ENCODE peak calls at places on chromosomes 7 and 10, in eight cellular contexts. U is psoas muscle; T is CD4-positive, CD25-positive, alpha-beta regulatory T cell; I is tibial artery; N is right lobe of liver; V is suprapubic skin; P is ovary; H is heart right ventricle. C is an unnamed sample.
A peak's percentile ranks its signal among the peaks of the same experiment; 100 is the strongest.

GRCh38 chr10:70007116-70007820 is 45.4 kb upstream of the MACROH2A2 start:
- DNase-seq in U (no peak), T (no peak), V (no peak), H (no peak), P (no peak), I (no peak), N (no peak), C (no peak)

GRCh38 chr10:53997953-53998352 is 803.1 kb downstream of the PCDH15 start:
- DNase-seq in T (no peak), U (no peak), V (no peak), H (no peak), P (no peak), N (no peak), I (no peak), C (no peak)

GRCh38 chr10:80313523-80313922 is 24.1 kb upstream of the MAT1A start:
- DNase-seq in V (peak; percentile 63), P (no peak), N (no peak), I (no peak), T (no peak), U (no peak), H (no peak), C (no peak)

GRCh38 chr10:80702143-80702542 is 164.4 kb downstream of the SH2D4B start:
- DNase-seq in V (no peak), U (no peak), I (no peak), P (no peak), N (no peak), T (no peak), H (peak; percentile 42), C (no peak)

GRCh38 chr7:157335991-157336382 is 817 bp upstream of the DNAJB6 start:
- DNase-seq in N (peak; percentile 25), T (no peak), I (no peak), V (no peak), U (no peak), P (peak; percentile 33), H (no peak), C (no peak)

GRCh38 chr7:30893357-30893756 is 18.3 kb upstream of the AQP1 start:
- DNase-seq in U (no peak), I (peak; percentile 70), H (peak; percentile 65), V (no peak), N (peak; percentile 71), T (no peak), P (no peak), C (no peak)

GRCh38 chr10:73859441-73860049 is 14.8 kb downstream of the CAMK2G start:
- DNase-seq in P (no peak), T (peak; percentile 38), I (no peak), V (no peak), H (no peak), N (no peak), U (no peak), C (no peak)

GRCh38 chr10:50615654-50616053 is 8.1 kb downstream of the SGMS1 start:
- DNase-seq in P (no peak), N (no peak), T (no peak), H (no peak), V (no peak), I (no peak), U (no peak), C (no peak)

GRCh38 chr7:139571190-139571589 is 47.7 kb downstream of the CLEC2L start:
- DNase-seq in P (no peak), V (peak; percentile 65), N (no peak), T (no peak), H (no peak), I (no peak), U (no peak), C (no peak)

GRCh38 chr10:92768104-92768503 is 78.3 kb downstream of the HHEX start:
- DNase-seq in T (no peak), P (no peak), V (no peak), U (no peak), N (no peak), I (no peak), H (no peak), C (no peak)

GRCh38 chr10:100370561-100370975 is 23.5 kb downstream of the SCD start:
- DNase-seq in V (no peak), P (no peak), T (no peak), I (peak; percentile 38), N (peak; percentile 43), U (no peak), H (no peak), C (no peak)

GRCh38 chr7:102258749-102259107 is 27.9 kb upstream of the SH2B2 start:
- DNase-seq in U (no peak), N (no peak), H (no peak), I (no peak), V (no peak), T (no peak), P (no peak), C (no peak)

GRCh38 chr10:130138479-130138866 is 2.3 kb downstream of the GLRX3 start:
- DNase-seq in U (no peak), V (no peak), I (no peak), P (no peak), N (no peak), T (peak; percentile 24), H (no peak), C (no peak)

GRCh38 chr10:34626158-34626557 is 188.9 kb downstream of the PARD3 start:
- DNase-seq in U (no peak), T (no peak), N (no peak), H (no peak), V (no peak), I (no peak), P (no peak), C (no peak)

GRCh38 chr10:78765726-78766335 is 302.9 kb upstream of the ZMIZ1 start:
- DNase-seq in N (no peak), H (no peak), P (no peak), I (no peak), V (peak; percentile 41), T (no peak), U (no peak), C (peak; percentile 26)

GRCh38 chr10:74244807-74245206 is 93.8 kb downstream of the ADK start:
- DNase-seq in N (no peak), P (no peak), H (no peak), V (no peak), U (no peak), I (no peak), T (no peak), C (no peak)

GRCh38 chr7:22114440-22114981 is 168.8 kb upstream of the CDCA7L start:
- DNase-seq in T (no peak), I (no peak), P (no peak), N (no peak), U (no peak), V (no peak), H (no peak), C (no peak)

GRCh38 chr10:130003787-130004613 is 39.9 kb upstream of the EBF3 start:
- DNase-seq in I (no peak), V (peak; percentile 54), N (no peak), U (no peak), P (no peak), H (no peak), T (no peak), C (no peak)

GRCh38 chr10:14904316-14904732 is 25.7 kb downstream of the SUV39H2 start:
- DNase-seq in H (no peak), P (no peak), I (no peak), U (no peak), V (no peak), T (peak; percentile 61), N (no peak), C (no peak)

GRCh38 chr7:111029141-111029572 is 61.8 kb upstream of the LRRN3 start:
- DNase-seq in U (no peak), I (no peak), T (no peak), P (no peak), V (no peak), N (no peak), H (no peak), C (no peak)
- H3K4me1 ChIP-seq in U (peaks cover 11% of the 10 kb centered on the region), I (peaks cover 20% of the 10 kb centered on the region), T (peaks cover 17% of the 10 kb centered on the region), P (no peaks in the 10 kb centered on the region), V (peaks cover 9% of the 10 kb centered on the region), N (peaks cover 18% of the 10 kb centered on the region), H (peaks cover 12% of the 10 kb centered on the region), C (peaks cover 7% of the 10 kb centered on the region)

GRCh38 chr7:70703785-70704184 is 428.2 kb upstream of the GALNT17 start:
- DNase-seq in I (no peak), N (no peak), V (no peak), P (no peak), H (no peak), U (no peak), T (no peak), C (no peak)

GRCh38 chr7:70704921-70705346 is 427.0 kb upstream of the GALNT17 start:
- DNase-seq in N (no peak), T (no peak), P (no peak), I (no peak), U (no peak), V (no peak), H (no peak), C (no peak)

GRCh38 chr7:70707823-70708243 is 424.1 kb upstream of the GALNT17 start:
- DNase-seq in H (no peak), V (no peak), N (no peak), U (no peak), P (no peak), T (no peak), I (no peak), C (no peak)

GRCh38 chr7:70706204-70706603 is 425.7 kb upstream of the GALNT17 start:
- DNase-seq in P (no peak), N (no peak), I (no peak), H (no peak), T (no peak), U (no peak), V (no peak), C (no peak)

GRCh38 chr7:70706698-70707097 is 425.2 kb upstream of the GALNT17 start:
- DNase-seq in H (no peak), V (no peak), T (no peak), P (no peak), I (no peak), N (no peak), U (no peak), C (no peak)
- H3K4me1 ChIP-seq in H (peaks cover 35% of the 10 kb centered on the region), V (peaks cover 32% of the 10 kb centered on the region), T (no peaks in the 10 kb centered on the region), P (peaks cover 5% of the 10 kb centered on the region), I (peaks cover 30% of the 10 kb centered on the region), N (peaks cover 4% of the 10 kb centered on the region), U (peaks cover 41% of the 10 kb centered on the region), C (peaks cover 16% of the 10 kb centered on the region)

GRCh38 chr7:130888468-130888867 is 154.5 kb upstream of the KLF14 start:
- DNase-seq in N (no peak), T (no peak), I (no peak), H (no peak), U (no peak), V (no peak), P (no peak), C (no peak)
- H3K4me1 ChIP-seq in N (peaks cover 72% of the 10 kb centered on the region), T (peaks cover 11% of the 10 kb centered on the region), I (peaks cover 83% of the 10 kb centered on the region), H (peaks cover 41% of the 10 kb centered on the region), U (peaks cover 89% of the 10 kb centered on the region), V (peaks cover 74% of the 10 kb centered on the region), P (peaks cover 9% of the 10 kb centered on the region), C (peaks cover 59% of the 10 kb centered on the region)

GRCh38 chr10:110077436-110078120 is 69.8 kb downstream of the ADD3 start:
- DNase-seq in V (no peak), P (no peak), I (no peak), T (peak; percentile 33), N (no peak), H (no peak), U (no peak), C (no peak)
- H3K4me1 ChIP-seq in V (peaks cover 70% of the 10 kb centered on the region), P (peaks cover 20% of the 10 kb centered on the region), I (peaks cover 83% of the 10 kb centered on the region), T (peaks cover 87% of the 10 kb centered on the region), N (peaks cover 18% of the 10 kb centered on the region), H (peaks cover 94% of the 10 kb centered on the region), U (peaks cover 69% of the 10 kb centered on the region), C (peaks cover 64% of the 10 kb centered on the region)

GRCh38 chr10:11232222-11232961 is 214.7 kb downstream of the CELF2 start:
- DNase-seq in V (no peak), P (no peak), T (peak; percentile 31), N (no peak), H (no peak), U (no peak), I (no peak), C (no peak)
- H3K4me1 ChIP-seq in V (peaks cover 10% of the 10 kb centered on the region), P (no peaks in the 10 kb centered on the region), T (peaks cover 94% of the 10 kb centered on the region), N (no peaks in the 10 kb centered on the region), H (peaks cover 23% of the 10 kb centered on the region), U (no peaks in the 10 kb centered on the region), I (peaks cover 7% of the 10 kb centered on the region), C (no peaks in the 10 kb centered on the region)

GRCh38 chr7:4684826-4685225 is 2.7 kb downstream of the FOXK1 start:
- DNase-seq in I (no peak), U (no peak), P (no peak), H (no peak), N (no peak), V (no peak), T (no peak), C (no peak)
- H3K4me1 ChIP-seq in I (peaks cover 54% of the 10 kb centered on the region), U (peaks cover 45% of the 10 kb centered on the region), P (peaks cover 13% of the 10 kb centered on the region), H (peaks cover 61% of the 10 kb centered on the region), N (peaks cover 5% of the 10 kb centered on the region), V (peaks cover 39% of the 10 kb centered on the region), T (peaks cover 51% of the 10 kb centered on the region), C (peaks cover 29% of the 10 kb centered on the region)

C was measured in upper lobe of right lung.